ENCODE peak calls at places on chromosomes 3 and 15, in six cellular contexts. Z is GM23338, U is vagina, C is SK-N-SH, H is stomach, L is breast epithelium. W is an unnamed sample.
A peak's percentile ranks its signal among the peaks of the same experiment; 100 is the strongest.

GRCh38 chr3:160449660-160450598 is at the start of gene TRIM59:
- DNase-seq in Z (peak; percentile 99), U (no peak), C (peak; percentile 98), H (peak; percentile 94), L (peak; percentile 90), W (peak; percentile 97)

GRCh38 chr3:64687781-64688515 is at the start of gene ADAMTS9:
- DNase-seq in Z (peak; percentile 78), U (no peak), C (peak; percentile 90), H (peak; percentile 42), L (peak; percentile 51), W (peak; percentile 73)

GRCh38 chr3:149005424-149005823 is 14.1 kb downstream of the GYG1 start:
- DNase-seq in Z (no peak), U (no peak), C (no peak), H (no peak), L (no peak), W (no peak)

GRCh38 chr3:151282921-151283320 is 4.6 kb upstream of the P2RY14 start:
- DNase-seq in Z (peak; percentile 41), U (no peak), C (peak; percentile 50), H (no peak), L (no peak), W (no peak)

GRCh38 chr3:126730376-126730775 is 26.3 kb downstream of the CHCHD6 start:
- DNase-seq in Z (no peak), U (no peak), C (no peak), H (no peak), L (no peak), W (no peak)

GRCh38 chr15:37095993-37096877 is 4.1 kb downstream of the MEIS2 start:
- DNase-seq in Z (peak; percentile 52), U (no peak), C (peak; percentile 51), H (no peak), L (no peak), W (no peak)

GRCh38 chr15:85563328-85563727 is 182.9 kb downstream of the AKAP13 start:
- DNase-seq in Z (peak; percentile 44), U (no peak), C (no peak), H (peak; percentile 37), L (no peak), W (peak; percentile 64)

GRCh38 chr15:68888419-68888818 is 41.9 kb upstream of the SPESP1 start:
- DNase-seq in Z (peak; percentile 60), U (no peak), C (no peak), H (no peak), L (no peak), W (no peak)

GRCh38 chr3:76403556-76403955 is 618.2 kb upstream of the ZNF717 start:
- DNase-seq in Z (no peak), U (no peak), C (no peak), H (no peak), L (no peak), W (no peak)

GRCh38 chr3:101379695-101380376 is 59.5 kb upstream of the IMPG2 start:
- DNase-seq in Z (no peak), U (no peak), C (no peak), H (no peak), L (no peak), W (no peak)

GRCh38 chr3:170330366-170330765 is 27.1 kb upstream of the SKIL start:
- DNase-seq in Z (no peak), U (no peak), C (no peak), H (peak; percentile 61), L (no peak), W (no peak)

GRCh38 chr15:33757505-33758211 is 210.6 kb upstream of the CHRM5 start:
- DNase-seq in Z (no peak), U (no peak), C (no peak), H (no peak), L (no peak), W (no peak)

GRCh38 chr15:39792025-39792893 is 9.6 kb upstream of the FSIP1 start:
- DNase-seq in Z (no peak), U (no peak), C (no peak), H (no peak), L (no peak), W (no peak)

GRCh38 chr3:141542989-141543388 is 56.2 kb downstream of the RASA2 start:
- DNase-seq in Z (no peak), U (no peak), C (no peak), H (no peak), L (no peak), W (no peak)

GRCh38 chr3:55524565-55525244 is 37.6 kb upstream of the WNT5A start:
- DNase-seq in Z (no peak), U (no peak), C (no peak), H (no peak), L (no peak), W (no peak)

GRCh38 chr15:101293122-101293521 is 1.9 kb downstream of the SNRPA1 start:
- DNase-seq in Z (no peak), U (no peak), C (no peak), H (no peak), L (no peak), W (no peak)

GRCh38 chr15:48963524-48964113 is at the start of gene SHC4:
- DNase-seq in Z (peak; percentile 80), U (no peak), C (peak; percentile 84), H (peak; percentile 44), L (peak; percentile 56), W (peak; percentile 49)

GRCh38 chr3:153881201-153881600 is 240.0 kb upstream of the ARHGEF26 start:
- DNase-seq in Z (no peak), U (no peak), C (no peak), H (no peak), L (no peak), W (no peak)

DNA sequence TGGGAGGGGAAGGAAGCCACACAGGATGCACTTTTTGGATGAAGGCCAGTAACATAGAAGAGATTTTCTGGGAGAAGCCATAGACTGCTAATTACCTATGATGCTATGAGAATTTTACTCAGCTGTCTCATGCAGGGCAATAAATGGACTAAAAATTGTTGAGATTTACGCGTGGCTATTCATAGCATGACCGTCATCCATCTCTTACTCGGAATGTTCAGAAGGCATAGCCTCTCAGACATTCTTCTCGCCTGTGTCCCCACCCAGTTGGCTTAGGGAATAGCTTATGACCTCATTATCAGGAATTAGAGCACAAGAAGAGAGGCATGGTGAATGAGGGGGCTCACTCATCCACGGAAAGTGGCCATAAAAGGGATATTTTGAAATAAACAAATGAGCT is 107.9 kb upstream of the ATP10A start:
- DNase-seq in Z (no peak), U (no peak), C (no peak), H (no peak), L (no peak), W (no peak)
- TF ChIP-seq POLR2AphosphoS5 in Z (no peak), U (no peak), C (no peak), H (peak; percentile 37), L (no peak), W (no peak)

GRCh38 chr3:49717539-49718418 is 1.7 kb downstream of the AMIGO3 start:
- DNase-seq in Z (no peak), U (no peak), C (peak; percentile 22), H (no peak), L (no peak), W (peak; percentile 83)

GRCh38 chr3:49719214-49719884 is at the start of gene AMIGO3:
- DNase-seq in Z (peak; percentile 99), U (no peak), C (peak; percentile 99), H (peak; percentile 97), L (peak; percentile 96), W (peak; percentile 98)

GRCh38 chr3:49720383-49721164 is 1.1 kb upstream of the AMIGO3 start:
- DNase-seq in Z (no peak), U (no peak), C (peak; percentile 33), H (no peak), L (peak; percentile 36), W (no peak)

GRCh38 chr3:49716691-49717538 is 2.6 kb downstream of the AMIGO3 start:
- DNase-seq in Z (no peak), U (no peak), C (peak; percentile 17), H (no peak), L (peak; percentile 50), W (peak; percentile 78)

GRCh38 chr3:49718419-49719213 is 868 bp downstream of the AMIGO3 start:
- DNase-seq in Z (peak; percentile 72), U (no peak), C (no peak), H (no peak), L (peak; percentile 53), W (no peak)
- H3K27ac ChIP-seq in Z (peak overlapping the region; percentile 27), U (no peak overlapping the region), C (peak overlapping the region; percentile 64), H (peak overlapping the region; percentile 70), L (no peak overlapping the region), W (no peak overlapping the region)

GRCh38 chr3:124837065-124837464 is 50.1 kb downstream of the ITGB5 start:
- DNase-seq in Z (no peak), U (no peak), C (no peak), H (no peak), L (no peak), W (no peak)

GRCh38 chr3:124832782-124833709 is 54.1 kb downstream of the ITGB5 start:
- DNase-seq in Z (no peak), U (no peak), C (no peak), H (no peak), L (no peak), W (no peak)

GRCh38 chr3:124833710-124834332 is 53.3 kb downstream of the ITGB5 start:
- DNase-seq in Z (no peak), U (no peak), C (no peak), H (no peak), L (no peak), W (no peak)

GRCh38 chr3:124836448-124836847 is 50.7 kb downstream of the ITGB5 start:
- DNase-seq in Z (no peak), U (no peak), C (no peak), H (no peak), L (no peak), W (no peak)

DNA sequence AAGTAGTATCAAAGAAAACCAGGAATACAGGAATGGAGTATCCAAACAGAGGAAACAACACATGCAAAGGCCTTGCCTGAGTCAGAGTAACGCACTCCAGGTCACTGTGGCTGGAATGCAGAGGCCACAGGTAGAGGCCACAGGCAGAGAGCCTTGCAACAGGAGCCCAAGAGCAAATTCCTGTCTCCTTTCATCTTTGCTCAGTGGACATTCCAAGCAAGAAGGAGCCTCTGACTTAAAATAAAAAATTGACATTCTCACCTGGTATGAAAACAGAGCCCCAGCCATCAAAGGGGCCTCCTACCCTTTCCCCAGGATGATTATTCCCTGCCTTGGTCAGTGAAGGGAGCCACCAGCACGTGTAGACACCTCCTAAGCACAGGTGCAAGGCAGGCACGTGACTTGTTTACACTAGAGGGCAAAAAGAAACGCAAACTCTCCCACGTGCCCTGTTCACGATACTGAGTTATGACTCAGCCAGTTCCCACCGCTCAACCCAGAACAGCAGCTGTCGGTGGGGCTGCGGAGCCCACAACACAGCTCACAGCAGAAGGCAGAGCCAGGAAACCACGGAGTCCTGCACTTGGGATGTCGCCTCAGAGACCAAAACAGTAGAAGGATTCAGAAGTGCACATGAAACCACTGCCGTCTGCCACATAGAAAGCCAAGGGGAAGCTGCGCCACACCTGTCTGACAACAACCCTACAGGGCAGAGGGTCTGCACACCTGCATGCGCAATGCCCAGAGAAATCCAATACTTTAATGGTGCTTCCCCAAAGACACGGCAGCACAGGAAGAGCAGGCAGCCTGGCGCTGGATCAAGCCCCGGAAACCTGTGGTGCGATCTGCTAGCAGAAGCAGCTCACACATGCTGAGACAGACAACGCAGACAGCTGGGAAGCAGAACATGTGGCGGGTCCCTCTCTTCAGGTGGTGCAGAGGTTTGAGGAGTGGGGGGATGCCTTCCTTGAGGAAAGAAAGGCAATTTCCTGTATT is 52.1 kb downstream of the ITGB5 start:
- DNase-seq in Z (peak; percentile 86), U (no peak), C (no peak), H (peak; percentile 80), L (peak; percentile 58), W (peak; percentile 29)
- TF ChIP-seq POLR2AphosphoS5 in Z (no peak), U (peak; percentile 36), C (no peak), H (peak; percentile 78), L (peak; percentile 49), W (no peak)

DNA sequence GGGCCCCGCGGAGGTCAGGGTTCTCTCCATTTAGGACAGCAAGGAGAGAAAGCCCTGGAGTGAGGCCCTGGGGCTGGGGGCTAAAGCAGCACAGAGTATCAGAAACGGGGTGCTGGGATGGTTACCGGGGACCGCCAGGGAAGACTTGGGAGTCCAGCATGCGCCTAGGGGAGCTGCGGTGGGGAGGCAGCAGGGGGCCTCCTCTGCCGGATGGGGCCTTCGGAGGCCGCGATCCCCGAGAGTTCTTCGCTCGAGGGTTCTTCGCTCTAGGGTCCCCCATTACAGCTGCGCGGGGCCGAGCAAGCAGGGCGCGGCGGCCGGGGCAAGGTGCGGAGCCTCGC is 515 bp upstream of the APBA2 start:
- DNase-seq in Z (no peak), U (no peak), C (no peak), H (no peak), L (no peak), W (no peak)
- H3K27ac ChIP-seq in Z (no peak overlapping the region), U (no peak overlapping the region), C (peak overlapping the region; percentile 75), H (no peak overlapping the region), L (no peak overlapping the region), W (no peak overlapping the region)